ENCODE peak calls at places on chromosomes 16 and 17, in six cellular contexts. Y, A, R, G, P and T are unnamed samples.

GRCh38 chr17:78224226-78225087 is 7.0 kb upstream of the TMEM235 start:
- DNase-seq in A (no peak), G (no peak), P (peak), Y (no peak), R (no peak), T (no peak)

GRCh38 chr16:15811778-15812750 is 44.8 kb downstream of the MYH11 start:
- DNase-seq in R (no peak), Y (no peak), P (no peak), A (peak), G (peak), T (no peak)

GRCh38 chr17:78316867-78317816 is 42.7 kb downstream of the SOCS3 start:
- DNase-seq in R (no peak), P (no peak), G (peak), Y (peak), A (no peak), T (no peak)

GRCh38 chr16:70018254-70018653 is 67.1 kb downstream of the CLEC18A start:
- DNase-seq in R (peak), A (peak), P (no peak), G (peak), Y (peak), T (peak)

GRCh38 chr16:9913604-9914330 is 268.5 kb downstream of the GRIN2A start:
- DNase-seq in R (no peak), G (no peak), P (no peak), A (no peak), Y (no peak), T (no peak)

GRCh38 chr16:67036323-67036741 is 7.4 kb downstream of the CBFB start:
- DNase-seq in P (no peak), A (no peak), Y (no peak), G (no peak), R (no peak), T (no peak)

GRCh38 chr17:49054342-49055092 is 57.3 kb downstream of the IGF2BP1 start:
- DNase-seq in G (no peak), R (no peak), P (no peak), Y (no peak), A (no peak), T (no peak)

GRCh38 chr17:70288540-70289290 is 119.4 kb downstream of the KCNJ2 start:
- DNase-seq in R (no peak), Y (no peak), P (no peak), G (peak), A (no peak), T (no peak)

GRCh38 chr17:83196973-83197880 is 117.8 kb downstream of the METRNL start:
- DNase-seq in Y (no peak), A (peak), G (no peak), R (no peak), P (no peak), T (no peak)

GRCh38 chr17:18129041-18129502 is 20.5 kb downstream of the MYO15A start:
- DNase-seq in A (peak), R (no peak), G (peak), P (no peak), Y (no peak), T (no peak)

GRCh38 chr16:48365601-48366164 is 19.5 kb downstream of the SIAH1 start:
- DNase-seq in P (peak), Y (peak), G (peak), A (peak), R (peak), T (peak)

GRCh38 chr17:45813051-45813731 is 29.1 kb downstream of the CRHR1 start:
- DNase-seq in P (peak), G (no peak), A (peak), R (no peak), Y (no peak), T (no peak)

GRCh38 chr17:13395346-13395745 is 206.4 kb downstream of the HS3ST3A1 start:
- DNase-seq in G (peak), P (no peak), A (no peak), Y (no peak), R (no peak), T (no peak)

GRCh38 chr17:74873874-74874614 is 1.2 kb upstream of the FDXR start:
- DNase-seq in P (no peak), A (peak), Y (no peak), G (no peak), R (peak), T (no peak)

GRCh38 chr16:89315791-89316581 is 98.5 kb downstream of the ZNF778 start:
- DNase-seq in A (peak), P (no peak), Y (peak), R (no peak), G (peak), T (no peak)

GRCh38 chr17:44348988-44349364 is 3.9 kb downstream of the GRN start:
- DNase-seq in R (no peak), G (no peak), A (no peak), P (no peak), Y (no peak), T (no peak)

GRCh38 chr17:7072406-7072805 is 7.6 kb downstream of the CLEC10A start:
- DNase-seq in R (no peak), G (no peak), Y (no peak), P (no peak), A (no peak), T (no peak)

GRCh38 chr16:17945080-17945601 is 391.4 kb downstream of the NPIPA8 start:
- DNase-seq in R (no peak), P (no peak), G (no peak), Y (no peak), A (peak), T (no peak)

GRCh38 chr16:80045944-80046660 is 445.6 kb upstream of the MAF start:
- DNase-seq in P (no peak), A (no peak), G (no peak), Y (no peak), R (no peak), T (no peak)

GRCh38 chr17:64531955-64532371 is 25.2 kb downstream of the CEP95 start:
- DNase-seq in G (no peak), A (peak), Y (no peak), R (no peak), P (no peak), T (no peak)

GRCh38 chr17:63491976-63492575 is 15.2 kb downstream of the ACE start:
- DNase-seq in P (no peak), G (no peak), Y (no peak), R (no peak), A (no peak), T (no peak)

GRCh38 chr17:55426851-55427586 is 5.4 kb upstream of the MMD start:
- DNase-seq in Y (peak), A (peak), R (no peak), G (peak), P (no peak), T (no peak)

GRCh38 chr16:85176541-85177447 is 64.5 kb upstream of the CIBAR2 start:
- DNase-seq in R (no peak), Y (no peak), P (no peak), G (no peak), A (no peak), T (no peak)

GRCh38 chr17:40850287-40850972 is 16.6 kb downstream of the KRT12 start:
- DNase-seq in P (no peak), R (no peak), G (peak), A (peak), Y (no peak), T (peak)

GRCh38 chr17:37476431-37477130 is 13.1 kb upstream of the DUSP14 start:
- DNase-seq in P (no peak), R (no peak), A (peak), G (peak), Y (no peak), T (no peak)

GRCh38 chr17:73533127-73533526 is 111.1 kb downstream of the SDK2 start:
- DNase-seq in Y (no peak), G (no peak), P (peak), A (no peak), R (no peak), T (no peak)